ENCODE peak calls at places on chromosomes 16 and 17, in four cellular contexts. I is endothelial cell of umbilical vein, K is Panc1, O is SK-N-SH. D is an unnamed sample. For H3K4me1, the result is how much of the 10 kb centered on the place peaks cover.

GRCh38 chr17:57861737-57862409 is 12.0 kb upstream of the MRPS23 start:
- DNase-seq in I (peak), K (no peak), O (peak), D (peak)

GRCh38 chr17:49572806-49573420 is 2.8 kb upstream of the NXPH3 start:
- DNase-seq in I (no peak), K (no peak), O (no peak), D (no peak)

GRCh38 chr16:19874816-19875546 is 9.7 kb downstream of the GPRC5B start:
- DNase-seq in I (no peak), K (no peak), O (no peak), D (no peak)

GRCh38 chr17:70096861-70097260 is 21.8 kb downstream of the KCNJ16 start:
- DNase-seq in I (no peak), K (no peak), O (no peak), D (no peak)

GRCh38 chr16:50809561-50809960 is 67.7 kb downstream of the CYLD start:
- DNase-seq in I (no peak), K (no peak), O (no peak), D (no peak)

GRCh38 chr17:17626151-17626805 is 34.8 kb upstream of the PEMT start:
- DNase-seq in I (no peak), K (no peak), O (no peak), D (no peak)

GRCh38 chr16:30096105-30096861 is at the start of gene YPEL3:
- DNase-seq in I (peak), K (no peak), O (peak), D (peak)

GRCh38 chr17:70314096-70314495 is 144.8 kb downstream of the KCNJ2 start:
- DNase-seq in I (no peak), K (no peak), O (no peak), D (no peak)

GRCh38 chr17:55238931-55239297 is 25.8 kb upstream of the HLF start:
- DNase-seq in I (no peak), K (no peak), O (peak), D (no peak)

GRCh38 chr17:42405963-42406495 is 17.0 kb downstream of the CAVIN1 start:
- DNase-seq in I (peak), K (no peak), O (peak), D (peak)

GRCh38 chr16:85017151-85017550 is 5.8 kb upstream of the ZDHHC7 start:
- DNase-seq in I (no peak), K (no peak), O (no peak), D (no peak)

GRCh38 chr17:15398291-15398690 is 56.9 kb upstream of the TEKT3 start:
- DNase-seq in I (peak), K (no peak), O (peak), D (no peak)

GRCh38 chr17:50618300-50618699 is 16.4 kb upstream of the ABCC3 start:
- DNase-seq in I (no peak), K (no peak), O (no peak), D (no peak)

GRCh38 chr16:27780468-27781194 is 230.7 kb downstream of the KATNIP start:
- DNase-seq in I (no peak), K (no peak), O (no peak), D (no peak)

GRCh38 chr17:34885076-34885475 is 76.2 kb downstream of the CCT6B start:
- DNase-seq in I (no peak), K (no peak), O (no peak), D (no peak)

GRCh38 chr17:34884597-34884996 is 76.7 kb downstream of the CCT6B start:
- DNase-seq in I (no peak), K (no peak), O (no peak), D (no peak)

GRCh38 chr17:34886831-34887230 is 74.4 kb downstream of the CCT6B start:
- DNase-seq in I (no peak), K (no peak), O (no peak), D (no peak)

DNA sequence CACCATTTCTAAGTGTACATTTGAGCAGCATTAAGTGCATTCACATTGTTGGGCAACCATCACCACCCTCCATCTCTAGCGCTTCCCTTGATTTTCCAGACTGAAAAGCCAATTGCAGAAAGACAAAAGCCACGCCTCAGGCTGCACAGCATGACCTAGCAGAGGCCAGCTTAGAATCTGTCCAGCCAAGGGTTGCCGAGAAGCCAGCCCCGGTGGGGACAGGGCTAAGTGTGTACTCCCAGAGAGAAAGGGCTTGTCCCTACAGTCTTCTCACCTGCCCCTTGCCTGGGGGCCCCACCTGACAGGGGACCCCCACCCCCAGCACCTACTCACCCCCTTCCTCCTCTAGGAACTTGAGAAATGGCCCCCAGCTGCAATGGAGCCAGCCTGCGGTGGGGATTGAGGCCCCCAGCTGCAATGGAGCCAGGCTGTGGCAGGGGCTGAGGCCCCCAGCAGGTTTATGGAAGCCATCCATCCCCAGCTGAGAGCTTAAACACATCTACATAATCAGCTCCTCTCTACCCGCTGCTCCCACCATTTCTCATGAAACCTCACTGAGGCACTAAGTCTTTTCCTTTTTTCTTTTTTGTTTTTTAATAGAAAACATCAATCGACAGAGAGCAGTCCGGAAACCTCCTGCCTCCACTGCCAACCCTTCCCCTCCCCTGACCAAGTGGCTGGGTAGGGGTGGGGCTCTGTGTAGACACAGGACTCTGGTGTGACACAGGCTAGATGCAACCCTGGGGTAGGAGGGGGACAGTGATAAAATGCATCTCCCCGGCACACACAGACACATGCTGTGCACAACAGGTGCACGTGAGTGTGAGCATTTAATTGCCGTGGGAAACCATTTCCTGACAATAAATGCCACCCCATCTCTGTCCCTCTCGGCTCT is 77.9 kb downstream of the CCT6B start:
- DNase-seq in I (no peak), K (no peak), O (no peak), D (no peak)
- H3K27ac ChIP-seq in I (no peak), K (no peak), O (no peak), D (no peak)

GRCh38 chr16:89412811-89413210 is 77.5 kb downstream of the ANKRD11 start:
- DNase-seq in I (no peak), K (no peak), O (peak), D (no peak)

GRCh38 chr16:89410322-89410721 is 80.0 kb downstream of the ANKRD11 start:
- DNase-seq in I (no peak), K (no peak), O (no peak), D (no peak)

GRCh38 chr16:89411335-89411850 is 79.0 kb downstream of the ANKRD11 start:
- DNase-seq in I (no peak), K (no peak), O (no peak), D (no peak)

GRCh38 chr16:89409161-89409711 is 81.1 kb downstream of the ANKRD11 start:
- DNase-seq in I (peak), K (no peak), O (no peak), D (peak)

DNA sequence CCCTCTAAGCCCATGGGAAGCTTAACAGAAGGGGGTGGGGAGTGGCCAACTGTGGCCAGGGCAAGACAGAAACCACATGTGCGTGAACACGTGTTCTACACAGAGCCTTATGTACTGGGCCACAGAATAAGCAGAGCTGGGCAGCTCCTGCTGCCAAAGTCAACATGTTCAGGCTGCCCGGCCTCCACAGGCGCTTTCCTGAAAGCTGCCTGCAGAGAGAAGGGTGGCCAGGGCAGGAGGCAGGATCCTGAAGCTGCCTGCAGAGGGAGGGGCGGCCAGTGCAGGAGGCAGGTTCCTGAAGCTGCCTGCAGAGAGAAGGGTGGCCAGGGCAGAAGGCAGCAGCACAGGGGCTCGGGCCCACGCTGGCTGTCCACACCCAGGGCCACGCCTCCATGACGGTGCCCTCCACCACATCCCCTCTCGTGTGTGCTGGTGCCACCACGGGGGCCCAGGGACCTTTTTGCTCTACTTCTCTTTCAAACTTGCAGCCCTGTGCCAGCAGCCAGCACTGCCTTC is 79.5 kb downstream of the ANKRD11 start:
- DNase-seq in I (peak), K (no peak), O (peak), D (peak)
- TF ChIP-seq POLR2AphosphoS5 in I (peak), K (no peak), O (no peak), D (peak)

DNA sequence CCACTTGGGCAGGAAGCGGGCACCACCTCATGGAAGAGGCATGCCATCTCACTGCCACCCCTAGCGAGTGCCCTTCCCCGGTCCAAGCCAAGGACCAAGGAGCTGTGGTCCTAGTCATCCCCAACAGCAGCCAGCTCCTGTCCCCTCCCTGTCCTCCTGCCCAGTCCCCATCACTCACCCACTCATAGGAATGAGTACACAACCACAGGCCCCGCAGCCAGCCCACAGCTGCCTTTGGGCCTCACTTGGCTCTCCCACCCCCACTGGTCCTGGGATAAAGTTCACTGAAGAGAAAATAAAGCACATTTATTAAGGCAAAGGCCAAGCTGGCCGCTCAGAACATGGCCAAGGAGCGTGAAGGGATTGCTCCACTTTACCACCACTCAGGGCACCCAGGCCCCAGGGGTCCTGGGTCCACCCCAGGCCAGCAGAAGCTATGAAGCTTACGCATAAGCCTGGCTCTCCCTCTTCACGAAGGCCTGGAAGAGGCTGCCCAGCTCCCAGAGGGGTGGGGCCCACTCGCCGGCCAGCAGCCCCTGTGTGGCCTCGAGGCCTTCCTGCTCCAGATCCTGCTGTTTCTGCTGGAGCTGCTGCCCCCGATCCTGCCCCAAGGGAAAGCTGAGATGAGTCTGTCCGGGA is 3.6 kb downstream of the SCRN2 start:
- DNase-seq in I (no peak), K (no peak), O (no peak), D (no peak)
- H3K4me1 ChIP-seq in I (under half), K (under half), O (under half), D (under half)

DNA sequence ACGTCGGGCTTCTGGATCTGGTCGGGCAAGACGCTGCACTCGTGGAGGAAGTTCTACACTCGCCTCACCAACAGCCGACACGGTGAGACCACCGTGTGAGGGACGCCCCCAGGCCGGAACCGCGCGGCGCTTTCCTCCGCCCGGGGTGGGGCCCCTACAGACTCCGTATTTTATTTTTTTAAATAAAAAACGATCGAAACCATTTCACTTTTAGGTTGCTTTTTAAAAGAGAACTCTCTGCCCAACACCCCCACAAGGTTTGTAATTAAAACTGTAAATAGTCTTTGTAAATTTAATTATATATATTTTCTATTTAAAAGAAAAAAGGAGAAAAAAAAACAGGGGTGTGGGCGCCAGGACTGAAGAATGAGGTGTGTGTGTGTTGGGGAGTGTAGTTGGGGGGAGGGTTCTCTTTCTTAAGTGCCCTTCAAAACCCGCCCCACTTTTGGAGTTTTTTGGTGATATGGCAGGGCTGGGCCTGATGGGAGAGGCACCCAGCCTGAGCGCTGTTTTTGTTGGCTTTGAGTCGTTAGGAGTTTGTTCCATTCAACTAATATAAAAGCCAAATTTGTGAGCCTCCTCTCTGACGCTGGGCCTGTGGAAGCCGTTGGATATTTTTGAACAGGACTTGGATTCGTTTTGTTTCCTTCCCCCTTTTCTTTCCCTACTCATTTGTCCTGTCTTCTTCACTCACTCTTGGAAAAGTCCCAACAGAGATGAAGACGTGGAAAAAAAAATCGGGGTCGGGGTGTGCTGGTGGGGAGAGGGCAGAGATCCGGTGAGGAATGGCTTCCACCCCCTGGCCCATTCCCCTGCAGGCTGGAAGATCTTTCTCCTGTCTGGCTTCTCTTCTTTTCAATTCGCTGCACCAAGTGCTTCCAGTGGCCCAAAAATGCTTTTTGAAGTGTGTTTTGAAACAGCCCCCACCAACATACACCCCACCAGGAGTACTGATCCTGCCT is 2.3 kb downstream of the FZD2 start:
- DNase-seq in I (no peak), K (no peak), O (no peak), D (no peak)
- H3K27ac ChIP-seq in I (no peak), K (peak), O (no peak), D (no peak)

DNA sequence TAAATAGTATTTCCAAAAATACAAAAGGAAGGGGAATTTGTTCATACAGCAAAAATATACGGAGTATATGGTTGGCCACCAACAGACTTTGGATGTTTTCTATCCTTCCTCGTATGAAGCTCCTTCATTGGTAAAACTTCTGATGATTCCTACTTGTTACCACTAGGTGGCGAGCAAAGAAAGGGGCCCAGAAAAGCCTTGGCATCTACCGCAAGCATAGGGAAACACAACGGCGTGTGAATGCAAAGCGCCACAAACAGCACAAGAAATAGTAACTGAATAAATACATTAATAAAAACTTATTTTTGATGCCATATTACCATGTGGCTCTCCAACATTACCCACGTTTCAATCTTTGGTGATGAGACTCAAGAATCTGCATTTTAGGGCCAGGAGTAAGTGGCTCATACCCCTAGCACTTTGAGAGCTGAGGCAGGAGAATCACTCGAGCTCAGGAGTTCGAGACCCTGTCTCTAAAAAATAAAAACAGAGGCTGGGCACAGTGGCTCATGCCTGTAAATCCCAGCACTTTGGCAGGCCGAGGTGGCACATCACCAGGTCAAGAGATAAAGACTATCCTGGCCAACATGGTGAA is 34.5 kb downstream of the YWHAE start:
- DNase-seq in I (peak), K (peak), O (peak), D (peak)
- TF ChIP-seq POLR2AphosphoS5 in I (no peak), K (no peak), O (no peak), D (peak)

GRCh38 chr16:3874794-3875692 is 5.5 kb downstream of the CREBBP start:
- DNase-seq in I (no peak), K (no peak), O (no peak), D (no peak)

GRCh38 chr16:3876695-3877094 is 3.8 kb downstream of the CREBBP start:
- DNase-seq in I (no peak), K (no peak), O (no peak), D (no peak)

GRCh38 chr16:3878610-3879009 is 1.9 kb downstream of the CREBBP start:
- DNase-seq in I (no peak), K (no peak), O (no peak), D (no peak)

GRCh38 chr16:3874242-3874641 is 6.3 kb downstream of the CREBBP start:
- DNase-seq in I (no peak), K (no peak), O (no peak), D (peak)

DNA sequence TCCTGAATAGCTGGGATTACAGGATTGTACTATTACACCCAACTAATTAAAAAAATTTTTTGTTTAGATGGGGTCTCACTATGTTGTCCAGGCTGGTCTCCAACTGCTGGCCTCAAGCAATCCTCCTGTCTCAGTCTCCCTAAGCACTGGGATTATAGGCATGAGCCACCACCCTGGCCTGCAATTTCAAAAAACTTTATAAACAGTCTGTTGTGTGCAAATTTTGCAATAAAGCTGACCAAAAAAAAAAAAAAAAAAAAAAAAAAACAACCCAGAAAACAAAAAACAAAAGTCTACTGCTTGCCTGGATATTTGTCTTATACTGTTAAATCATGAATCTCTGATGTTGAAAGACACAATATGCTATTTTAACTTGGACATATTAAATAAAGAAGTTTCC is 4.4 kb downstream of the CREBBP start:
- DNase-seq in I (no peak), K (no peak), O (no peak), D (no peak)
- H3K4me1 ChIP-seq in I (under half), K (half or more), O (under half), D (under half)